ENCODE peak calls at places on chromosomes 5 and 9, in six cellular contexts. M is breast epithelium, O is thyroid gland, Y is adrenal gland, L is IMR-90, R is body of pancreas. U is an unnamed sample.

GRCh38 chr5:67807116-67807888 is 408.3 kb upstream of the PIK3R1 start:
- DNase-seq in M (no peak), L (no peak), O (no peak), R (no peak), Y (no peak), U (no peak)

GRCh38 chr9:96868709-96869108 is 14.4 kb upstream of the ZNF782 start:
- DNase-seq in O (no peak), L (no peak), Y (no peak), M (no peak), R (peak; percentile 89), U (no peak)

GRCh38 chr9:95762322-95762721 is 113.2 kb upstream of the ERCC6L2 start:
- DNase-seq in M (no peak), L (no peak), O (no peak), Y (no peak), R (no peak), U (no peak)

GRCh38 chr5:137575847-137576246 is 76.7 kb upstream of the SPOCK1 start:
- DNase-seq in L (no peak), R (peak; percentile 7), O (no peak), M (no peak), Y (no peak), U (peak; percentile 62)

GRCh38 chr9:76403352-76403751 is 9.1 kb upstream of the RFK start:
- DNase-seq in L (peak; percentile 85), Y (peak; percentile 62), R (peak; percentile 8), O (no peak), M (no peak), U (no peak)

GRCh38 chr5:62771331-62771730 is 192.7 kb downstream of the LRRC70 start:
- DNase-seq in L (no peak), R (no peak), O (no peak), M (no peak), Y (no peak), U (no peak)

GRCh38 chr9:126462617-126463016 is 136.0 kb downstream of the MVB12B start:
- DNase-seq in Y (no peak), L (no peak), M (no peak), O (no peak), R (no peak), U (no peak)

GRCh38 chr9:111622626-111623025 is 8.5 kb upstream of the DNAJC25 start:
- DNase-seq in M (no peak), R (peak; percentile 60), O (peak; percentile 80), Y (peak; percentile 97), L (peak; percentile 83), U (no peak)

GRCh38 chr5:18517641-18518380 is 883.6 kb downstream of the TAF11L14 start:
- DNase-seq in M (no peak), L (no peak), O (no peak), Y (no peak), R (no peak), U (no peak)

GRCh38 chr9:86115886-86116285 is 16.5 kb upstream of the GOLM1 start:
- DNase-seq in R (no peak), L (no peak), Y (no peak), M (no peak), O (no peak), U (no peak)

GRCh38 chr9:17589771-17590170 is 10.9 kb downstream of the SH3GL2 start:
- DNase-seq in Y (no peak), L (no peak), R (no peak), O (no peak), M (no peak), U (peak; percentile 88)

GRCh38 chr9:114805670-114806551 is at the start of gene TNFSF15:
- DNase-seq in L (peak; percentile 44), R (peak; percentile 74), M (peak; percentile 36), O (peak; percentile 73), Y (no peak), U (no peak)

GRCh38 chr5:74322944-74323343 is 317.6 kb downstream of the ENC1 start:
- DNase-seq in R (no peak), L (no peak), Y (no peak), O (no peak), M (no peak), U (no peak)

GRCh38 chr5:43305948-43306563 is 7.2 kb downstream of the HMGCS1 start:
- DNase-seq in O (no peak), M (no peak), L (peak; percentile 73), Y (no peak), R (peak; percentile 54), U (no peak)

GRCh38 chr5:104904561-104904960 is 1342.0 kb upstream of the NUDT12 start:
- DNase-seq in O (no peak), M (no peak), R (no peak), Y (no peak), L (no peak), U (no peak)

GRCh38 chr9:93669116-93669957 is 93.0 kb downstream of the PHF2 start:
- DNase-seq in R (peak; percentile 1), L (no peak), O (peak; percentile 1), M (peak; percentile 14), Y (no peak), U (no peak)

GRCh38 chr5:144703776-144704175 is 533.1 kb downstream of the KCTD16 start:
- DNase-seq in R (no peak), L (no peak), M (no peak), Y (no peak), O (no peak), U (no peak)

GRCh38 chr5:5523066-5523505 is 100.6 kb downstream of the ICE1 start:
- DNase-seq in L (peak; percentile 35), R (no peak), M (no peak), O (no peak), Y (no peak), U (no peak)

GRCh38 chr9:95029251-95029650 is 288.3 kb downstream of the FANCC start:
- DNase-seq in M (no peak), Y (no peak), L (no peak), R (no peak), O (no peak), U (no peak)

GRCh38 chr5:59003124-59003523 is 420.2 kb downstream of the RAB3C start:
- DNase-seq in R (no peak), L (no peak), Y (no peak), M (no peak), O (no peak), U (no peak)

GRCh38 chr5:123700624-123701023 is 188.6 kb downstream of the CSNK1G3 start:
- DNase-seq in O (no peak), M (peak; percentile 67), Y (no peak), L (peak; percentile 96), R (peak; percentile 8), U (no peak)

GRCh38 chr9:88932766-88933165 is 58.5 kb upstream of the S1PR3 start:
- DNase-seq in M (peak; percentile 51), Y (no peak), O (no peak), L (no peak), R (no peak), U (peak; percentile 72)

GRCh38 chr9:71734953-71735352 is 33.4 kb downstream of the CEMIP2 start:
- DNase-seq in L (no peak), M (no peak), R (no peak), O (no peak), Y (no peak), U (no peak)

GRCh38 chr9:110850401-110851135 is 182.0 kb downstream of the MUSK start:
- DNase-seq in M (no peak), O (no peak), L (no peak), Y (no peak), R (no peak), U (no peak)

GRCh38 chr5:2352101-2352861 is 399.2 kb downstream of the IRX2 start:
- DNase-seq in M (no peak), R (no peak), L (no peak), O (no peak), Y (no peak), U (peak; percentile 68)

GRCh38 chr9:76374702-76375543 is 19.3 kb downstream of the RFK start:
- DNase-seq in M (peak; percentile 52), O (peak; percentile 75), Y (peak; percentile 86), R (peak; percentile 94), L (peak; percentile 96), U (peak; percentile 94)

GRCh38 chr9:27118916-27119315 is 9.9 kb downstream of the TEK start:
- DNase-seq in O (no peak), L (peak; percentile 78), Y (no peak), R (no peak), M (no peak), U (no peak)

GRCh38 chr9:27112235-27112634 is 3.2 kb downstream of the TEK start:
- DNase-seq in Y (no peak), M (no peak), L (no peak), O (no peak), R (no peak), U (no peak)

GRCh38 chr9:27117489-27118135 is 8.6 kb downstream of the TEK start:
- DNase-seq in L (no peak), R (peak; percentile 18), O (peak; percentile 75), Y (peak; percentile 71), M (no peak), U (no peak)
- TF ChIP-seq POLR2A in L (no peak), R (no peak), O (no peak), Y (no peak), M (no peak), U (no peak)

DNA sequence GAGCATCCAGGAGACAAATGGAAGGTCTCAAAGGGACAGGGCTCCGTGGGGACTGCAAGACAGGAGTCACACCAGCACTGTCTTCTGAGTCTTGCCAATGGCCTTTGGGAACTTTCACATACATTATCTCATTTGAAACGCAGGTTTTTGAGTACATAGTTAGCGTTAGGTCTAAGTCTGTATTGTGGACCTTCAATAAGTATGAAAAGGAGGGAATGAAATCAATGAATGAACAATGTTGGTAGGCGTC is 442 bp upstream of the DCTN4 start:
- DNase-seq in R (no peak), M (no peak), Y (no peak), L (no peak), O (no peak), U (no peak)
- H3K4me1 ChIP-seq in R (peaks cover 41% of the 10 kb centered on the region), M (no peaks in the 10 kb centered on the region), Y (peaks cover 23% of the 10 kb centered on the region), L (peaks cover 10% of the 10 kb centered on the region), O (peaks cover 31% of the 10 kb centered on the region), U (peaks cover 27% of the 10 kb centered on the region)

GRCh38 chr9:137374131-137374845 is 48.7 kb downstream of the EXD3 start:
- DNase-seq in O (no peak), M (no peak), Y (no peak), R (no peak), L (no peak), U (no peak)
- H3K4me3 ChIP-seq in O (no peak overlapping the region), M (no peak overlapping the region), Y (no peak overlapping the region), R (no peak overlapping the region), L (no peak overlapping the region), U (no peak overlapping the region)

GRCh38 chr9:133960568-133961129 is 31.5 kb downstream of the VAV2 start:
- DNase-seq in M (no peak), O (peak; percentile 25), R (peak; percentile 72), L (no peak), Y (peak; percentile 82), U (no peak)

GRCh38 chr9:133961226-133962165 is 30.6 kb downstream of the VAV2 start:
- DNase-seq in L (no peak), R (no peak), M (no peak), Y (no peak), O (no peak), U (no peak)

GRCh38 chr9:133962341-133962740 is 29.8 kb downstream of the VAV2 start:
- DNase-seq in L (no peak), R (no peak), O (no peak), M (no peak), Y (no peak), U (no peak)

GRCh38 chr9:133964463-133964862 is 27.7 kb downstream of the VAV2 start:
- DNase-seq in O (no peak), M (no peak), L (no peak), Y (no peak), R (no peak), U (no peak)

GRCh38 chr9:133963166-133963565 is 29.0 kb downstream of the VAV2 start:
- DNase-seq in L (no peak), Y (no peak), R (no peak), M (no peak), O (no peak), U (no peak)
- TF ChIP-seq POLR2A in L (no peak), Y (no peak), R (no peak), M (no peak), O (no peak), U (no peak)

GRCh38 chr5:76737846-76738245 is 21.9 kb downstream of the F2R start:
- DNase-seq in M (no peak), L (peak; percentile 39), R (no peak), Y (no peak), O (no peak), U (no peak)
- H3K4me1 ChIP-seq in M (no peaks in the 10 kb centered on the region), L (peaks cover 7% of the 10 kb centered on the region), R (no peaks in the 10 kb centered on the region), Y (no peaks in the 10 kb centered on the region), O (peaks cover 7% of the 10 kb centered on the region), U (no peaks in the 10 kb centered on the region)

U was measured in esophagus muscularis mucosa.